ENCODE peak calls at places on chromosomes 12 and 14, in six cellular contexts. One of them, this sample, is unnamed.

GRCh38 chr14:64801800-64802199 is 77.9 kb downstream of the SPTB start:
- DNase-seq in IMR-90: peak; percentile 17
- DNase-seq in lung: no peak
- DNase-seq in dorsolateral prefrontal cortex: no peak
- DNase-seq in GM20000: peak; percentile 39
- DNase-seq in fibroblast of villous mesenchyme: peak; percentile 10
- DNase-seq in this sample: no peak

GRCh38 chr12:122999196-122999946 is 18.9 kb downstream of the ARL6IP4 start:
- DNase-seq in lung: no peak
- DNase-seq in fibroblast of villous mesenchyme: no peak
- DNase-seq in GM20000: no peak
- DNase-seq in IMR-90: no peak
- DNase-seq in dorsolateral prefrontal cortex: peak; percentile 52
- DNase-seq in this sample: no peak

GRCh38 chr12:65881965-65882413 is 57.7 kb downstream of the HMGA2 start:
- DNase-seq in dorsolateral prefrontal cortex: peak; percentile 35
- DNase-seq in GM20000: peak; percentile 46
- DNase-seq in lung: peak; percentile 48
- DNase-seq in IMR-90: peak; percentile 38
- DNase-seq in fibroblast of villous mesenchyme: peak; percentile 72
- DNase-seq in this sample: no peak

GRCh38 chr12:53828598-53828997 is 76.8 kb upstream of the CISTR start:
- DNase-seq in GM20000: no peak
- DNase-seq in lung: no peak
- DNase-seq in IMR-90: no peak
- DNase-seq in fibroblast of villous mesenchyme: no peak
- DNase-seq in dorsolateral prefrontal cortex: no peak
- DNase-seq in this sample: no peak

GRCh38 chr14:51544426-51544825 is 107.3 kb upstream of the FRMD6 start:
- DNase-seq in dorsolateral prefrontal cortex: no peak
- DNase-seq in IMR-90: peak; percentile 34
- DNase-seq in fibroblast of villous mesenchyme: no peak
- DNase-seq in lung: no peak
- DNase-seq in GM20000: no peak
- DNase-seq in this sample: no peak

GRCh38 chr14:39548358-39548757 is 116.1 kb upstream of the FBXO33 start:
- DNase-seq in fibroblast of villous mesenchyme: no peak
- DNase-seq in IMR-90: no peak
- DNase-seq in GM20000: no peak
- DNase-seq in dorsolateral prefrontal cortex: no peak
- DNase-seq in lung: no peak
- DNase-seq in this sample: no peak

GRCh38 chr12:34597548-34598351 is 575.5 kb downstream of the ALG10 start:
- DNase-seq in IMR-90: no peak
- DNase-seq in lung: peak; percentile 21
- DNase-seq in fibroblast of villous mesenchyme: no peak
- DNase-seq in dorsolateral prefrontal cortex: no peak
- DNase-seq in GM20000: peak; percentile 0
- DNase-seq in this sample: no peak

GRCh38 chr12:5230151-5230550 is 186.5 kb downstream of the KCNA5 start:
- DNase-seq in GM20000: no peak
- DNase-seq in dorsolateral prefrontal cortex: no peak
- DNase-seq in lung: no peak
- DNase-seq in IMR-90: peak; percentile 77
- DNase-seq in fibroblast of villous mesenchyme: peak; percentile 52
- DNase-seq in this sample: no peak

GRCh38 chr12:79374543-79374942 is 316.2 kb downstream of the PAWR start:
- DNase-seq in dorsolateral prefrontal cortex: no peak
- DNase-seq in GM20000: no peak
- DNase-seq in IMR-90: no peak
- DNase-seq in lung: no peak
- DNase-seq in fibroblast of villous mesenchyme: no peak
- DNase-seq in this sample: no peak

GRCh38 chr12:79375050-79375449 is 315.7 kb downstream of the PAWR start:
- DNase-seq in GM20000: no peak
- DNase-seq in lung: no peak
- DNase-seq in dorsolateral prefrontal cortex: no peak
- DNase-seq in IMR-90: no peak
- DNase-seq in fibroblast of villous mesenchyme: no peak
- DNase-seq in this sample: no peak

GRCh38 chr12:79371226-79371625 is 319.5 kb downstream of the PAWR start:
- DNase-seq in lung: no peak
- DNase-seq in IMR-90: peak; percentile 11
- DNase-seq in fibroblast of villous mesenchyme: no peak
- DNase-seq in GM20000: no peak
- DNase-seq in dorsolateral prefrontal cortex: no peak
- DNase-seq in this sample: no peak

GRCh38 chr12:79370021-79370420 is 320.7 kb downstream of the PAWR start:
- DNase-seq in GM20000: no peak
- DNase-seq in lung: no peak
- DNase-seq in dorsolateral prefrontal cortex: no peak
- DNase-seq in fibroblast of villous mesenchyme: no peak
- DNase-seq in IMR-90: no peak
- DNase-seq in this sample: no peak

DNA sequence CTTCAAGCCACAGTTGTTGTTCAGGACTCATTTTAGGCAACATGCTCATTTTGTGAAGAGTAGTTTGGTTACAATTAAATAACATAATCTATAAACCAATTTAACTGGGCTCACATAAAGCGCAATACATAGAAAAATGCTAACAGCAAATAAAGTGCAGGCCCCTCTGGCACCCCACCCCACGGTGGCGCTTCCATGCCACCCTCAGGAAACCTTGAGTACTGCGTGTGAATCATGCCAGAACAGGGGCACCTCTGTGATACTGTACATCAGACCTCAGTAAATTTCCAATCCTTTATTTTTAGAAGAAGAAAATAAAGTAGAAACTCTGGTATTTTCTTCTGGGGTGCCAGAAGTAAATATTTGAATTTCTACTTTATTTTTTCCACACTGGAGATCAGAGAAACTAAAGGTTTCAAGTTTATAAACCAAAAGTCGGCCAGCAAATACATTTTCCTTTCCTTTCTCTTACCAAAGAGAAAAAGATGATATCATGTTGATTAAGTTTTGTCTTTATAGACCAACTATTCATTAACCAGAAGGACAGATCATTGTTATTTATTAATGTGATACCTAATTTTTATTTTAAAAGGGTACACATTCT is 316.8 kb downstream of the PAWR start:
- DNase-seq in GM20000: peak; percentile 13
- DNase-seq in dorsolateral prefrontal cortex: peak; percentile 26
- DNase-seq in fibroblast of villous mesenchyme: peak; percentile 7
- DNase-seq in IMR-90: peak; percentile 23
- DNase-seq in lung: no peak
- DNase-seq in this sample: peak; percentile 18
- TF ChIP-seq CTCF in GM20000: peak; percentile 6
- TF ChIP-seq CTCF in dorsolateral prefrontal cortex: peak; percentile 66
- TF ChIP-seq CTCF in fibroblast of villous mesenchyme: peak; percentile 78
- TF ChIP-seq CTCF in IMR-90: peak; percentile 74
- TF ChIP-seq CTCF in lung: peak; percentile 12
- TF ChIP-seq CTCF in this sample: peak; percentile 74

DNA sequence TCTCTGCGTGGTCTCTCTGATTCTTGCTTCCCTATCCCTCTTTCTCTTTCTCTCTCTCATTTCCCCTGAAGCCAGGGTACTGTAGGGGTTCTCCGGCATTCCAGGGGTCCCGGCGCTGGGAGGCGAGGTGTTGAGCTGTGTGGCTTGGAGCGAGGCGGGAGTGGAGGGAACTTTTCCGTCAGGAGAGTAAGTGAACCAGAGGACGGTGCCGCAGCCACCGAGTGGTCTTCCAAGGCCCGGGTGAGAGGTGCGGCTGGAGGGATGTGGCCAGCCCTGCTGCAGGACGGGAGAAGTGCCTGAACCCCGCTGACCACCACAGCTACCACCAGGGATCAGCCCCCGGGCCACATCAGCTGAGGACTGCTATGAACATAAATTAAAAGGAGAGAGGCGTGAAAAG is 68.2 kb upstream of the FAM181A start:
- DNase-seq in GM20000: no peak
- DNase-seq in fibroblast of villous mesenchyme: no peak
- DNase-seq in IMR-90: no peak
- DNase-seq in lung: no peak
- DNase-seq in dorsolateral prefrontal cortex: no peak
- DNase-seq in this sample: no peak
- TF ChIP-seq CTCF in GM20000: no peak
- TF ChIP-seq CTCF in fibroblast of villous mesenchyme: no peak
- TF ChIP-seq CTCF in IMR-90: no peak
- TF ChIP-seq CTCF in lung: no peak
- TF ChIP-seq CTCF in dorsolateral prefrontal cortex: no peak
- TF ChIP-seq CTCF in this sample: no peak

GRCh38 chr12:74552201-74552600 is 14.6 kb downstream of the ATXN7L3B start:
- DNase-seq in IMR-90: no peak
- DNase-seq in GM20000: no peak
- DNase-seq in fibroblast of villous mesenchyme: no peak
- DNase-seq in lung: no peak
- DNase-seq in dorsolateral prefrontal cortex: no peak
- DNase-seq in this sample: no peak
- TF ChIP-seq CTCF in IMR-90: no peak
- TF ChIP-seq CTCF in GM20000: no peak
- TF ChIP-seq CTCF in fibroblast of villous mesenchyme: no peak
- TF ChIP-seq CTCF in lung: no peak
- TF ChIP-seq CTCF in dorsolateral prefrontal cortex: no peak
- TF ChIP-seq CTCF in this sample: peak; percentile 18

DNA sequence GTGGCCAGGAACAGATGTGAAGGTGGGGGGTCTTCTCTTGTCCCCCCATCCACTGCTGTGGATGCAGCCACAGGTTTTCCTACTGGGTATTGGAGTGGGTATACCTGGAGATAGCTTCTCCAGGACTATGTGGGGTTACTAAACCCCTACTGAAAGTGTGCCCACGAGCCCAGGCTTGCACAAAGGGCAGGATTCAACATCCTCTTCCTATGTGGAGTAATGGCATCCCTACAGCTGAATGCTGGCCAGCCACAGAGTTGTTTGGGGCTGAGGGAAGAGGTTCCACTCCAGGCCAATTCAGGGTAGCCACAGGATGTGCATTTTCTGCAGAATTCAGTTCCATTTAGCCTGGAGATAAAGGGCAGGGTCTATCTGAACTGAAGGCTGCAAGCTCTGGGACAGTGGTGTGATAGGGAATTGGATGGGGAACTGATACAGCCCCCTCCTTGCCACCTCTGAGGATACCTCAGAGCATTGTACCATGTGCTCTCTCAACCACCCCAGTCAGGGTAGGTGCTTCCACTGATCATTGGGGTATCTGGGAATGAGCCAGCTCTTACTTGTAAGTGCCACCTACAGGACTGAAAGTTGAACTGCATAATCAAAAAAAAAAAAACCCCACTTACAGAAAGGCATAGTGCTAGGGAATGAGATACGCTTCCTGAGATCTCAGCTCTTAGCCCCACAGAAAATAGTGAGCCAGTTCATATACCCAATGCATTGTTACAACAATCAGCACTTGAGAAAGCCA is 187.1 kb downstream of the KITLG start:
- DNase-seq in IMR-90: peak; percentile 35
- DNase-seq in lung: no peak
- DNase-seq in dorsolateral prefrontal cortex: no peak
- DNase-seq in fibroblast of villous mesenchyme: peak; percentile 63
- DNase-seq in GM20000: peak; percentile 16
- DNase-seq in this sample: no peak
- TF ChIP-seq CTCF in IMR-90: peak; percentile 35
- TF ChIP-seq CTCF in lung: no peak
- TF ChIP-seq CTCF in dorsolateral prefrontal cortex: no peak
- TF ChIP-seq CTCF in fibroblast of villous mesenchyme: peak; percentile 65
- TF ChIP-seq CTCF in GM20000: no peak
- TF ChIP-seq CTCF in this sample: peak; percentile 43

GRCh38 chr12:62519043-62519442 is 52.4 kb downstream of the MON2 start:
- DNase-seq in fibroblast of villous mesenchyme: no peak
- DNase-seq in dorsolateral prefrontal cortex: peak; percentile 53
- DNase-seq in IMR-90: no peak
- DNase-seq in lung: no peak
- DNase-seq in GM20000: no peak
- DNase-seq in this sample: no peak

GRCh38 chr12:62520361-62520760 is 53.7 kb downstream of the MON2 start:
- DNase-seq in IMR-90: no peak
- DNase-seq in fibroblast of villous mesenchyme: no peak
- DNase-seq in GM20000: no peak
- DNase-seq in lung: no peak
- DNase-seq in dorsolateral prefrontal cortex: no peak
- DNase-seq in this sample: no peak

GRCh38 chr12:62525306-62525705 is 58.7 kb downstream of the MON2 start:
- DNase-seq in GM20000: no peak
- DNase-seq in dorsolateral prefrontal cortex: no peak
- DNase-seq in lung: no peak
- DNase-seq in fibroblast of villous mesenchyme: no peak
- DNase-seq in IMR-90: no peak
- DNase-seq in this sample: no peak

GRCh38 chr12:62523619-62524018 is 57.0 kb downstream of the MON2 start:
- DNase-seq in dorsolateral prefrontal cortex: no peak
- DNase-seq in fibroblast of villous mesenchyme: no peak
- DNase-seq in GM20000: no peak
- DNase-seq in IMR-90: no peak
- DNase-seq in lung: no peak
- DNase-seq in this sample: no peak

DNA sequence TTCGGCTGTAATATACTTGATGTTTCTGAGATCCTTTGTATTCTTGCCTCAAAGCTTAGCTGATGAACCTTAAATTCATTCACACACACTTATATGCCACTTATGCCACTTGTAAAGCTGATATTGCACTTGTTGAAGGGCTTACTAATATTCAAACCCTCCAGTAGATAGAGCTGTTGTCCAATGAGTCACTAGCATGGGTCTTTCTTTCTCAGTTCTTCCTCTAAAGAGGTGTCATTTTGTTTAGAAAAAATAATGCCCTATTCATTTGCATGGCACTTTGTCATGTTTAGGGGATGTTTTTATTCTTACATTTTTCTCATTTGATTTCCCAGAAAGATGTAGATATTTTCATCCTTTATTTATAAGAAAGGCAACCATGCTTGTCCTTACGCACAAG is 56.4 kb downstream of the MON2 start:
- DNase-seq in lung: no peak
- DNase-seq in fibroblast of villous mesenchyme: no peak
- DNase-seq in GM20000: no peak
- DNase-seq in IMR-90: peak; percentile 15
- DNase-seq in dorsolateral prefrontal cortex: no peak
- DNase-seq in this sample: no peak
- TF ChIP-seq CTCF in lung: no peak
- TF ChIP-seq CTCF in fibroblast of villous mesenchyme: no peak
- TF ChIP-seq CTCF in GM20000: no peak
- TF ChIP-seq CTCF in IMR-90: peak; percentile 18
- TF ChIP-seq CTCF in dorsolateral prefrontal cortex: peak; percentile 41
- TF ChIP-seq CTCF in this sample: no peak